ENCODE peak calls at places on chromosomes 13 and 19, in four cellular contexts. A is cardiac muscle cell; U is CD4-positive, alpha-beta memory T cell; X is aorta. L is an unnamed sample. For H3K4me1, the result is how much of the 10 kb centered on the place peaks cover.

GRCh38 chr13:49859568-49859967 is 67.1 kb upstream of the KPNA3 start:
- DNase-seq in A (peak), U (no peak), X (no peak), L (no peak)

GRCh38 chr19:46426035-46426505 is 2.7 kb downstream of the PNMA8C start:
- DNase-seq in A (peak), U (no peak), X (no peak), L (peak)

GRCh38 chr19:17766543-17767131 is 15.4 kb downstream of the FCHO1 start:
- DNase-seq in A (peak), U (no peak), X (peak), L (peak)

GRCh38 chr19:7978196-7978825 is 27.1 kb downstream of the ELAVL1 start:
- DNase-seq in A (no peak), U (no peak), X (peak), L (no peak)

GRCh38 chr19:46060012-46060411 is 19.2 kb upstream of the IGFL4 start:
- DNase-seq in A (no peak), U (no peak), X (no peak), L (no peak)

GRCh38 chr19:19343016-19343362 is 22.4 kb downstream of the MAU2 start:
- DNase-seq in A (no peak), U (no peak), X (no peak), L (no peak)

GRCh38 chr13:42478531-42479156 is 95.3 kb upstream of the TNFSF11 start:
- DNase-seq in A (peak), U (no peak), X (no peak), L (peak)

GRCh38 chr13:72180253-72180952 is 313.4 kb upstream of the DACH1 start:
- DNase-seq in A (no peak), U (no peak), X (no peak), L (no peak)

GRCh38 chr13:24865158-24865557 is 101.2 kb downstream of the RNF17 start:
- DNase-seq in A (peak), U (no peak), X (no peak), L (no peak)

GRCh38 chr13:95452376-95452775 is 100.1 kb upstream of the CLDN10 start:
- DNase-seq in A (no peak), U (no peak), X (no peak), L (no peak)

GRCh38 chr13:48500652-48501197 is 32.2 kb downstream of the RCBTB2 start:
- DNase-seq in A (peak), U (no peak), X (no peak), L (no peak)

GRCh38 chr13:29753593-29754485 is 96.6 kb downstream of the UBL3 start:
- DNase-seq in A (no peak), U (no peak), X (no peak), L (no peak)

DNA sequence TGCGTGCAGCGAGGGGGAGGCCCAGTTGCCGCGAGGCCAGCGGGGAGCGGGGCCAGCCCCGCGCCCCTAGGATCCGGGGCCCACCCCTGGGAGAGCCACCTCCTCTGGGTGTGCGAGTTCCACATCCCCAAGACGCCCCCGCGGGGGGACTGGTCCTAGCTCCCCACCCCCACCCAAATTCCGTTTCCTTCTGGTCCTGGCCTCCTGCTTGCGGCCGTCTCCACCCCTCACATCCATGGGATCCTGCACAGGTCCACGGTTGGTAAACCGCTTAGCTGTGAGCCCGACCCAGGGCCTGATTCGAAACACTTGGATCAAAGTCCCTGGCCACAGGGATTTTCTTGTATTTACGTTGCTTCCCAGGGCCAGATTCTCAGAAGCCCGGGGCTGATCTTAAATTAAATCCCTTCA is 324 bp upstream of the FBXO17 start:
- DNase-seq in A (peak), U (no peak), X (no peak), L (peak)
- H3K4me3 ChIP-seq in A (peak), U (no peak), X (peak), L (no peak)

DNA sequence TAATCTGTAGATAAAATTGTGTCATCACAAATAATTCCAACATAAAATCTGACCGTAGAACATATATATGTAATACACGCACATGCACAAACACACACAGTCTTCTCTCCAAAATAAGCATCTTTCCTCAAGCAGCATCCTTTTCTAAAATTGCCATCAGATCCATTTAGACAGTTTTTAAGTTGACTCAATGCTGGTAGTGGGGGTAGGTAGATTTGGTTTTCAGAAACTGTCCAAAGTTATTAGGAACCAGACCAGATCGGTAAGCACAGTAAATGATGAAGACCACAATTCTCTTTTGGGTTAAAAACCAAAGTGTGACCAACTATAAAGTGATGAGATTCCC is 64.6 kb downstream of the SERP2 start:
- DNase-seq in A (no peak), U (no peak), X (no peak), L (no peak)
- H3K27ac ChIP-seq in A (peak), U (no peak), X (no peak), L (no peak)

GRCh38 chr19:49976496-49976895 is 15.5 kb upstream of the SIGLEC11 start:
- DNase-seq in A (no peak), U (no peak), X (no peak), L (no peak)
- H3K4me1 ChIP-seq in A (under half), U (under half), X (under half), L (under half)

GRCh38 chr19:43534305-43534612 is 1.3 kb downstream of the ZNF575 start:
- DNase-seq in A (no peak), U (no peak), X (no peak), L (no peak)

GRCh38 chr19:43532962-43533545 is at the start of gene ZNF575:
- DNase-seq in A (peak), U (peak), X (peak), L (peak)

GRCh38 chr19:43534811-43535761 is 2.1 kb downstream of the ZNF575 start:
- DNase-seq in A (peak), U (peak), X (peak), L (peak)

GRCh38 chr19:43533546-43534304 is 737 bp downstream of the ZNF575 start:
- DNase-seq in A (peak), U (peak), X (peak), L (peak)

GRCh38 chr19:43532571-43532961 is 422 bp upstream of the ZNF575 start:
- DNase-seq in A (no peak), U (no peak), X (peak), L (peak)
- H3K4me3 ChIP-seq in A (peak), U (peak), X (peak), L (peak)

GRCh38 chr19:31102674-31103073 is 246.6 kb downstream of the TSHZ3 start:
- DNase-seq in A (no peak), U (no peak), X (no peak), L (no peak)

GRCh38 chr19:31103228-31103627 is 246.0 kb downstream of the TSHZ3 start:
- DNase-seq in A (no peak), U (no peak), X (no peak), L (no peak)

GRCh38 chr19:31104451-31104850 is 244.8 kb downstream of the TSHZ3 start:
- DNase-seq in A (no peak), U (no peak), X (no peak), L (no peak)

GRCh38 chr19:31099470-31100190 is 249.6 kb downstream of the TSHZ3 start:
- DNase-seq in A (peak), U (no peak), X (no peak), L (no peak)

GRCh38 chr19:31100945-31101344 is 248.3 kb downstream of the TSHZ3 start:
- DNase-seq in A (no peak), U (no peak), X (no peak), L (no peak)
- H3K27ac ChIP-seq in A (no peak), U (no peak), X (no peak), L (no peak)

GRCh38 chr19:55386515-55386947 is 799 bp downstream of the RPL28 start:
- DNase-seq in A (no peak), U (no peak), X (no peak), L (peak)
- H3K4me1 ChIP-seq in A (under half), U (half or more), X (under half), L (under half)

GRCh38 chr13:52600666-52601065 is 41.6 kb upstream of the HNRNPA1L2 start:
- DNase-seq in A (peak), U (no peak), X (no peak), L (no peak)
- H3K4me3 ChIP-seq in A (peak), U (no peak), X (no peak), L (no peak)

GRCh38 chr19:39138221-39139211 is 12.9 kb downstream of the PAK4 start:
- DNase-seq in A (no peak), U (no peak), X (no peak), L (no peak)
- H3K27ac ChIP-seq in A (peak), U (no peak), X (no peak), L (no peak)

DNA sequence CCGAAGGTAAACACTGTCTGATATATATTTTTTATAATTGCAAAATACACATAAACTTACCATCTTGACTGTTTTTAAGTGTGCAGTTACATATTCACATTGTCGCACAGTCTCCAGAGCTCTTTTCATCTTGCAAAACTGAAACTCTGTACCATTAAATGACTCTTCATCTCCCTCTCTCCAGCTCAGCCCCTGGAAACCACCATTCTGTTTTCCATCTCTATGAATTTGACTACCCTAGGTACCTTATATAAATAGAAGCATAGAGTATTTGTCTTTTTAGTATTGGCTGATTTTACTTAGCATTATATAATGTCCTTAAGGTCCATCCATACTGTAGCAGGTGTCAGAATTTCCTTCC is 45.8 kb downstream of the LRCH1 start:
- DNase-seq in A (no peak), U (no peak), X (no peak), L (no peak)
- H3K4me1 ChIP-seq in A (under half), U (half or more), X (under half), L (under half)

L was measured in small intestine.